ENCODE peak calls at places on chromosomes 3 and 15, in seven cellular contexts. I is left cardiac atrium; F is midbrain; M is foreskin fibroblast; A is A549; J is CD8-positive, alpha-beta T cell; B is psoas muscle. H is an unnamed sample.

GRCh38 chr15:59157840-59158700 is 48.6 kb upstream of the LDHAL6B start:
- DNase-seq in A (no peak), I (no peak), B (no peak), J (no peak), M (peak; percentile 50), F (no peak), H (no peak)

GRCh38 chr3:3127432-3128010 is 781 bp downstream of the TRNT1 start:
- DNase-seq in J (no peak), A (peak; percentile 16), B (no peak), F (no peak), M (peak; percentile 40), I (no peak), H (no peak)

GRCh38 chr3:157436583-157437300 is at the start of gene PTX3:
- DNase-seq in J (no peak), A (no peak), I (peak; percentile 51), M (peak; percentile 96), B (no peak), F (peak; percentile 11), H (no peak)

GRCh38 chr3:33246786-33247185 is 28.2 kb upstream of the SUSD5 start:
- DNase-seq in I (no peak), M (no peak), B (no peak), J (no peak), F (no peak), A (no peak), H (no peak)

GRCh38 chr15:89917442-89918085 is 4.8 kb upstream of the ARPIN start:
- DNase-seq in M (no peak), I (no peak), F (no peak), B (no peak), A (no peak), J (no peak), H (no peak)

GRCh38 chr15:92796163-92796611 is 103.9 kb upstream of the CHD2 start:
- DNase-seq in F (no peak), I (no peak), B (no peak), M (no peak), J (no peak), A (no peak), H (no peak)

GRCh38 chr3:107235193-107235922 is 141.9 kb upstream of the CCDC54 start:
- DNase-seq in M (peak; percentile 50), J (no peak), A (no peak), F (peak; percentile 71), B (no peak), I (no peak), H (no peak)

GRCh38 chr15:28933710-28934445 is 48.1 kb downstream of the APBA2 start:
- DNase-seq in J (no peak), F (peak; percentile 27), A (no peak), M (peak; percentile 23), I (no peak), B (no peak), H (no peak)

GRCh38 chr3:161072076-161072697 is 33.0 kb downstream of the B3GALNT1 start:
- DNase-seq in M (peak; percentile 25), A (no peak), B (no peak), I (no peak), F (no peak), J (no peak), H (no peak)

GRCh38 chr15:101100593-101101442 is 151.0 kb downstream of the CHSY1 start:
- DNase-seq in F (no peak), B (peak; percentile 18), I (no peak), M (no peak), A (no peak), J (no peak), H (no peak)

GRCh38 chr15:85475317-85475701 is 94.9 kb downstream of the AKAP13 start:
- DNase-seq in F (no peak), B (no peak), J (no peak), I (no peak), A (no peak), M (peak; percentile 18), H (no peak)

GRCh38 chr3:58332575-58333179 is at the start of gene PXK:
- DNase-seq in A (peak; percentile 42), B (peak; percentile 91), M (peak; percentile 95), I (peak; percentile 86), F (peak; percentile 81), J (peak; percentile 70), H (peak; percentile 92)

GRCh38 chr15:83694538-83694937 is 40.6 kb downstream of the ADAMTSL3 start:
- DNase-seq in J (no peak), M (no peak), I (no peak), B (no peak), F (no peak), A (no peak), H (no peak)

GRCh38 chr3:55206000-55206399 is 278.1 kb upstream of the LRTM1 start:
- DNase-seq in F (no peak), B (no peak), A (no peak), M (peak; percentile 24), J (no peak), I (no peak), H (no peak)

GRCh38 chr3:14793126-14793857 is 25.5 kb upstream of the FGD5 start:
- DNase-seq in F (no peak), M (no peak), J (no peak), I (peak; percentile 71), A (no peak), B (peak; percentile 61), H (no peak)

GRCh38 chr3:173977747-173978146 is 580.2 kb downstream of the NLGN1 start:
- DNase-seq in B (no peak), F (no peak), A (no peak), M (peak; percentile 78), I (no peak), J (no peak), H (no peak)

GRCh38 chr3:131731709-131732108 is 228.9 kb upstream of the MRPL3 start:
- DNase-seq in M (no peak), I (no peak), J (no peak), B (no peak), A (no peak), F (no peak), H (no peak)

GRCh38 chr15:57388199-57388863 is 12.0 kb downstream of the CGNL1 start:
- DNase-seq in F (no peak), M (no peak), B (no peak), I (no peak), J (no peak), A (no peak), H (no peak)

GRCh38 chr3:78867409-78868372 is 900.1 kb downstream of the ROBO1 start:
- DNase-seq in B (no peak), I (no peak), A (no peak), F (no peak), M (peak; percentile 74), J (no peak), H (no peak)